ENCODE peak calls at places on chromosomes 7 and 10, in four cellular contexts. J is endodermal cell, L is prostate gland, Y is left ventricle myocardium inferior. U is an unnamed sample.

GRCh38 chr7:93799750-93800357 is 90.7 kb downstream of the TFPI2 start:
- DNase-seq in Y (no peak), J (no peak), L (no peak), U (no peak)

GRCh38 chr7:120064565-120064964 is 208.4 kb upstream of the KCND2 start:
- DNase-seq in Y (no peak), L (no peak), J (no peak), U (no peak)

GRCh38 chr7:13044309-13044708 is 356.9 kb downstream of the ARL4A start:
- DNase-seq in L (no peak), J (no peak), Y (no peak), U (no peak)

GRCh38 chr7:47611045-47611511 is 29.2 kb upstream of the TNS3 start:
- DNase-seq in Y (no peak), J (no peak), L (no peak), U (no peak)

GRCh38 chr7:96127746-96128145 is 194.2 kb downstream of the SLC25A13 start:
- DNase-seq in Y (no peak), J (no peak), L (no peak), U (no peak)

GRCh38 chr10:79144341-79145173 is 75.8 kb downstream of the ZMIZ1 start:
- DNase-seq in Y (no peak), J (no peak), L (no peak), U (no peak)

GRCh38 chr10:62584216-62584615 is 210.0 kb downstream of the ZNF365 start:
- DNase-seq in J (no peak), Y (no peak), L (no peak), U (no peak)

GRCh38 chr7:95590387-95591248 is 5.7 kb downstream of the PDK4 start:
- DNase-seq in Y (no peak), L (no peak), J (no peak), U (no peak)

GRCh38 chr10:103876155-103876554 is 20.8 kb upstream of the SH3PXD2A start:
- DNase-seq in J (no peak), Y (no peak), L (no peak), U (no peak)

GRCh38 chr7:135160098-135160857 is 10.2 kb downstream of the CYREN start:
- DNase-seq in J (no peak), Y (no peak), L (no peak), U (no peak)

GRCh38 chr7:94364816-94365215 is 29.9 kb upstream of the COL1A2 start:
- DNase-seq in Y (no peak), J (no peak), L (no peak), U (no peak)

GRCh38 chr10:107473221-107473620 is 308.7 kb upstream of the SORCS1 start:
- DNase-seq in L (no peak), J (no peak), Y (no peak), U (no peak)

GRCh38 chr7:18421297-18422004 is 74.1 kb upstream of the HDAC9 start:
- DNase-seq in L (no peak), J (no peak), Y (no peak), U (no peak)

GRCh38 chr7:128827971-128828711 is 2.1 kb upstream of the FLNC start:
- DNase-seq in L (no peak), Y (peak; percentile 72), J (peak; percentile 57), U (no peak)

GRCh38 chr10:24721254-24722106 is 2.2 kb downstream of the ARHGAP21 start:
- DNase-seq in L (peak; percentile 42), J (peak; percentile 77), Y (peak; percentile 20), U (no peak)

GRCh38 chr10:22600516-22600915 is 113.9 kb downstream of the PIP4K2A start:
- DNase-seq in Y (no peak), L (no peak), J (no peak), U (no peak)

GRCh38 chr10:103930881-103931280 is 12.9 kb upstream of the STN1 start:
- DNase-seq in L (no peak), Y (no peak), J (no peak), U (no peak)

GRCh38 chr10:131790021-131790420 is 110.8 kb upstream of the PPP2R2D start:
- DNase-seq in L (no peak), J (peak; percentile 74), Y (no peak), U (no peak)

GRCh38 chr10:132574783-132575319 is 37.3 kb downstream of the INPP5A start:
- DNase-seq in J (peak; percentile 76), L (no peak), Y (no peak), U (no peak)

GRCh38 chr10:100828744-100829102 is 83.3 kb downstream of the PAX2 start:
- DNase-seq in L (no peak), Y (no peak), J (peak; percentile 75), U (no peak)

GRCh38 chr10:12973149-12973718 is 28.3 kb downstream of the CCDC3 start:
- DNase-seq in J (no peak), L (no peak), Y (no peak), U (no peak)

GRCh38 chr7:120089968-120090367 is 183.0 kb upstream of the KCND2 start:
- DNase-seq in L (no peak), J (peak; percentile 47), Y (no peak), U (no peak)

GRCh38 chr7:70498633-70499032 is 633.3 kb upstream of the GALNT17 start:
- DNase-seq in L (no peak), Y (no peak), J (peak; percentile 19), U (no peak)

GRCh38 chr7:150339369-150339768 is 2.1 kb downstream of the RARRES2 start:
- DNase-seq in Y (no peak), L (no peak), J (peak; percentile 44), U (no peak)

GRCh38 chr7:15643000-15643705 is 43.3 kb downstream of the MEOX2 start:
- DNase-seq in Y (no peak), J (no peak), L (no peak), U (no peak)

GRCh38 chr7:106823631-106824030 is 41.5 kb upstream of the PIK3CG start:
- DNase-seq in J (no peak), L (no peak), Y (no peak), U (no peak)

GRCh38 chr10:118002581-118002980 is 44.2 kb downstream of the RAB11FIP2 start:
- DNase-seq in L (no peak), Y (no peak), J (no peak), U (no peak)

GRCh38 chr7:28605427-28605826 is 193.1 kb downstream of the CREB5 start:
- DNase-seq in L (no peak), J (no peak), Y (no peak), U (no peak)

GRCh38 chr7:44694326-44694725 is 54.3 kb upstream of the ZMIZ2 start:
- DNase-seq in J (no peak), L (no peak), Y (no peak), U (no peak)

GRCh38 chr10:60816624-60817023 is 38.3 kb downstream of the CDK1 start:
- DNase-seq in Y (no peak), L (peak; percentile 72), J (peak; percentile 63), U (no peak)

GRCh38 chr10:54010337-54010736 is 790.7 kb downstream of the PCDH15 start:
- DNase-seq in J (no peak), Y (no peak), L (no peak), U (no peak)

GRCh38 chr10:75616874-75617478 is 185.6 kb downstream of the LRMDA start:
- DNase-seq in L (no peak), Y (no peak), J (no peak), U (no peak)

GRCh38 chr7:111561659-111561908 is 708 bp downstream of the IMMP2L start:
- DNase-seq in L (no peak), J (no peak), Y (no peak), U (no peak)

GRCh38 chr10:126734957-126735356 is 64.5 kb upstream of the C10orf90 start:
- DNase-seq in L (peak; percentile 33), J (no peak), Y (no peak), U (no peak)

GRCh38 chr10:24261627-24262026 is 52.7 kb downstream of the KIAA1217 start:
- DNase-seq in Y (no peak), L (no peak), J (no peak), U (no peak)

GRCh38 chr7:116089293-116089692 is 58.7 kb upstream of the TFEC start:
- DNase-seq in J (no peak), L (no peak), Y (no peak), U (no peak)

GRCh38 chr10:69056129-69056528 is 31.8 kb upstream of the SRGN start:
- DNase-seq in Y (no peak), J (no peak), L (no peak), U (no peak)

GRCh38 chr10:50375051-50375452 is 123.7 kb upstream of the ASAH2 start:
- DNase-seq in Y (no peak), J (no peak), L (no peak), U (no peak)

GRCh38 chr10:114662651-114663217 is 4.7 kb upstream of the ABLIM1 start:
- DNase-seq in Y (no peak), J (no peak), L (no peak), U (no peak)
- H3K27ac ChIP-seq in Y (peak overlapping the region; percentile 88), J (no peak overlapping the region), L (no peak overlapping the region), U (peak overlapping the region; percentile 71)

GRCh38 chr7:10974717-10975032 is 1.0 kb downstream of the PHF14 start:
- DNase-seq in Y (no peak), J (no peak), L (no peak), U (no peak)
- H3K4me3 ChIP-seq in Y (peak overlapping the region; percentile 78), J (peak overlapping the region; percentile 97), L (peak overlapping the region; percentile 71), U (peak overlapping the region; percentile 89)

GRCh38 chr10:71749396-71749795 is 23.9 kb downstream of the VSIR start:
- DNase-seq in L (no peak), Y (no peak), J (no peak), U (no peak)
- H3K27ac ChIP-seq in L (peak overlapping the region; percentile 21), Y (peak overlapping the region; percentile 87), J (no peak overlapping the region), U (peak overlapping the region; percentile 75)

GRCh38 chr10:122821808-122822207 is 23.8 kb downstream of the CUZD1 start:
- DNase-seq in J (no peak), Y (no peak), L (no peak), U (no peak)
- H3K4me3 ChIP-seq in J (no peak overlapping the region), Y (no peak overlapping the region), L (no peak overlapping the region), U (no peak overlapping the region)